ENCODE peak calls at places on chromosomes 11 and 22, in five cellular contexts. One of them, this sample, is unnamed.

GRCh38 chr11:115920841-115921480 is 416.7 kb upstream of the CADM1 start:
- DNase-seq in GM23338: no peak
- DNase-seq in gastrocnemius medialis: no peak
- DNase-seq in kidney: peak
- DNase-seq in body of pancreas: no peak
- DNase-seq in this sample: no peak

GRCh38 chr11:102244681-102245409 is 72.4 kb upstream of the BIRC3 start:
- DNase-seq in GM23338: no peak
- DNase-seq in gastrocnemius medialis: no peak
- DNase-seq in kidney: no peak
- DNase-seq in body of pancreas: no peak
- DNase-seq in this sample: peak

GRCh38 chr22:27844656-27845602 is 43.4 kb upstream of the MN1 start:
- DNase-seq in GM23338: no peak
- DNase-seq in gastrocnemius medialis: no peak
- DNase-seq in kidney: no peak
- DNase-seq in body of pancreas: no peak
- DNase-seq in this sample: no peak

GRCh38 chr22:21642584-21643448 is 714 bp downstream of the SDF2L1 start:
- DNase-seq in GM23338: peak
- DNase-seq in gastrocnemius medialis: no peak
- DNase-seq in kidney: peak
- DNase-seq in body of pancreas: peak
- DNase-seq in this sample: peak

GRCh38 chr22:22710719-22711531 is 66.5 kb downstream of the GGTLC2 start:
- DNase-seq in GM23338: peak
- DNase-seq in gastrocnemius medialis: peak
- DNase-seq in kidney: peak
- DNase-seq in body of pancreas: peak
- DNase-seq in this sample: peak

GRCh38 chr11:35515224-35515623 is 10.2 kb downstream of the PAMR1 start:
- DNase-seq in GM23338: no peak
- DNase-seq in gastrocnemius medialis: no peak
- DNase-seq in kidney: no peak
- DNase-seq in body of pancreas: no peak
- DNase-seq in this sample: peak

GRCh38 chr11:62611705-62612365 is 740 bp downstream of the EML3 start:
- DNase-seq in GM23338: peak
- DNase-seq in gastrocnemius medialis: no peak
- DNase-seq in kidney: peak
- DNase-seq in body of pancreas: peak
- DNase-seq in this sample: no peak

GRCh38 chr11:36594316-36594989 is at the start of gene IFTAP:
- DNase-seq in GM23338: peak
- DNase-seq in gastrocnemius medialis: peak
- DNase-seq in kidney: peak
- DNase-seq in body of pancreas: peak
- DNase-seq in this sample: peak

GRCh38 chr11:19241260-19242183 is 777 bp upstream of the E2F8 start:
- DNase-seq in GM23338: peak
- DNase-seq in gastrocnemius medialis: no peak
- DNase-seq in kidney: peak
- DNase-seq in body of pancreas: peak
- DNase-seq in this sample: no peak

GRCh38 chr11:45901646-45902045 is 5.4 kb downstream of the FREY1 start:
- DNase-seq in GM23338: no peak
- DNase-seq in gastrocnemius medialis: no peak
- DNase-seq in kidney: peak
- DNase-seq in body of pancreas: no peak
- DNase-seq in this sample: no peak

GRCh38 chr11:27317751-27318150 is 45.3 kb downstream of the CCDC34 start:
- DNase-seq in GM23338: no peak
- DNase-seq in gastrocnemius medialis: no peak
- DNase-seq in kidney: no peak
- DNase-seq in body of pancreas: no peak
- DNase-seq in this sample: peak

GRCh38 chr11:12674936-12675696 is 895 bp downstream of the TEAD1 start:
- DNase-seq in GM23338: peak
- DNase-seq in gastrocnemius medialis: no peak
- DNase-seq in kidney: peak
- DNase-seq in body of pancreas: peak
- DNase-seq in this sample: no peak

GRCh38 chr11:8222820-8223512 is 40.7 kb downstream of the LMO1 start:
- DNase-seq in GM23338: no peak
- DNase-seq in gastrocnemius medialis: no peak
- DNase-seq in kidney: peak
- DNase-seq in body of pancreas: no peak
- DNase-seq in this sample: no peak

GRCh38 chr22:37803195-37803635 is 4.5 kb upstream of the GCAT start:
- DNase-seq in GM23338: peak
- DNase-seq in gastrocnemius medialis: no peak
- DNase-seq in kidney: no peak
- DNase-seq in body of pancreas: no peak
- DNase-seq in this sample: no peak

GRCh38 chr11:119029340-119030028 is 1.2 kb downstream of the SLC37A4 start:
- DNase-seq in GM23338: no peak
- DNase-seq in gastrocnemius medialis: peak
- DNase-seq in kidney: peak
- DNase-seq in body of pancreas: peak
- DNase-seq in this sample: no peak

GRCh38 chr11:4496555-4497248 is 14.3 kb downstream of the OR52K1 start:
- DNase-seq in GM23338: no peak
- DNase-seq in gastrocnemius medialis: no peak
- DNase-seq in kidney: no peak
- DNase-seq in body of pancreas: no peak
- DNase-seq in this sample: no peak

GRCh38 chr11:93512073-93512475 is 31.1 kb downstream of the SMCO4 start:
- DNase-seq in GM23338: no peak
- DNase-seq in gastrocnemius medialis: no peak
- DNase-seq in kidney: no peak
- DNase-seq in body of pancreas: no peak
- DNase-seq in this sample: no peak

GRCh38 chr22:26753125-26753862 is 95.9 kb downstream of the MIAT start:
- DNase-seq in GM23338: peak
- DNase-seq in gastrocnemius medialis: no peak
- DNase-seq in kidney: no peak
- DNase-seq in body of pancreas: no peak
- DNase-seq in this sample: no peak

GRCh38 chr11:78022397-78023396 is at the start of gene KCTD14:
- DNase-seq in GM23338: peak
- DNase-seq in gastrocnemius medialis: no peak
- DNase-seq in kidney: peak
- DNase-seq in body of pancreas: peak
- DNase-seq in this sample: no peak

GRCh38 chr22:49207008-49207775 is 620.5 kb downstream of the BRD1 start:
- DNase-seq in GM23338: no peak
- DNase-seq in gastrocnemius medialis: no peak
- DNase-seq in kidney: peak
- DNase-seq in body of pancreas: peak
- DNase-seq in this sample: no peak

GRCh38 chr11:827861-828167 is at the start of gene CRACR2B:
- DNase-seq in GM23338: no peak
- DNase-seq in gastrocnemius medialis: no peak
- DNase-seq in kidney: no peak
- DNase-seq in body of pancreas: no peak
- DNase-seq in this sample: no peak

GRCh38 chr11:111372538-111372937 is 6.5 kb downstream of the POU2AF1 start:
- DNase-seq in GM23338: no peak
- DNase-seq in gastrocnemius medialis: no peak
- DNase-seq in kidney: no peak
- DNase-seq in body of pancreas: no peak
- DNase-seq in this sample: no peak

GRCh38 chr11:2778630-2779498 is 79.1 kb upstream of the KCNQ1OT1 start:
- DNase-seq in GM23338: no peak
- DNase-seq in gastrocnemius medialis: peak
- DNase-seq in kidney: peak
- DNase-seq in body of pancreas: peak
- DNase-seq in this sample: peak

GRCh38 chr11:131894615-131895544 is 524.5 kb downstream of the NTM start:
- DNase-seq in GM23338: no peak
- DNase-seq in gastrocnemius medialis: no peak
- DNase-seq in kidney: no peak
- DNase-seq in body of pancreas: no peak
- DNase-seq in this sample: no peak

GRCh38 chr11:69546735-69547370 is 65.4 kb downstream of the LINC01488 start:
- DNase-seq in GM23338: no peak
- DNase-seq in gastrocnemius medialis: no peak
- DNase-seq in kidney: no peak
- DNase-seq in body of pancreas: no peak
- DNase-seq in this sample: no peak

GRCh38 chr11:61053198-61053597 is 49.1 kb upstream of the CD5 start:
- DNase-seq in GM23338: no peak
- DNase-seq in gastrocnemius medialis: no peak
- DNase-seq in kidney: no peak
- DNase-seq in body of pancreas: no peak
- DNase-seq in this sample: no peak

GRCh38 chr11:72430743-72431570 is 3.4 kb downstream of the CLPB start:
- DNase-seq in GM23338: peak
- DNase-seq in gastrocnemius medialis: no peak
- DNase-seq in kidney: peak
- DNase-seq in body of pancreas: peak
- DNase-seq in this sample: peak

GRCh38 chr22:24994070-24994763 is 41.7 kb downstream of the KIAA1671 start:
- DNase-seq in GM23338: peak
- DNase-seq in gastrocnemius medialis: no peak
- DNase-seq in kidney: no peak
- DNase-seq in body of pancreas: no peak
- DNase-seq in this sample: no peak

GRCh38 chr22:45918455-45919370 is 58.2 kb downstream of the WNT7B start:
- DNase-seq in GM23338: no peak
- DNase-seq in gastrocnemius medialis: no peak
- DNase-seq in kidney: peak
- DNase-seq in body of pancreas: peak
- DNase-seq in this sample: no peak

GRCh38 chr11:33630936-33631748 is 69.5 kb downstream of the C11orf91 start:
- DNase-seq in GM23338: no peak
- DNase-seq in gastrocnemius medialis: no peak
- DNase-seq in kidney: no peak
- DNase-seq in body of pancreas: no peak
- DNase-seq in this sample: no peak
- H3K27ac ChIP-seq in GM23338: no peak
- H3K27ac ChIP-seq in gastrocnemius medialis: no peak
- H3K27ac ChIP-seq in kidney: no peak
- H3K27ac ChIP-seq in body of pancreas: no peak
- H3K27ac ChIP-seq in this sample: no peak

GRCh38 chr11:33344611-33345010 is 87.4 kb downstream of the HIPK3 start:
- DNase-seq in GM23338: peak
- DNase-seq in gastrocnemius medialis: no peak
- DNase-seq in kidney: no peak
- DNase-seq in body of pancreas: no peak
- DNase-seq in this sample: no peak
- TF ChIP-seq CTCF in GM23338: no peak
- TF ChIP-seq CTCF in gastrocnemius medialis: peak
- TF ChIP-seq CTCF in kidney: no peak
- TF ChIP-seq CTCF in body of pancreas: no peak
- TF ChIP-seq CTCF in this sample: no peak

DNA sequence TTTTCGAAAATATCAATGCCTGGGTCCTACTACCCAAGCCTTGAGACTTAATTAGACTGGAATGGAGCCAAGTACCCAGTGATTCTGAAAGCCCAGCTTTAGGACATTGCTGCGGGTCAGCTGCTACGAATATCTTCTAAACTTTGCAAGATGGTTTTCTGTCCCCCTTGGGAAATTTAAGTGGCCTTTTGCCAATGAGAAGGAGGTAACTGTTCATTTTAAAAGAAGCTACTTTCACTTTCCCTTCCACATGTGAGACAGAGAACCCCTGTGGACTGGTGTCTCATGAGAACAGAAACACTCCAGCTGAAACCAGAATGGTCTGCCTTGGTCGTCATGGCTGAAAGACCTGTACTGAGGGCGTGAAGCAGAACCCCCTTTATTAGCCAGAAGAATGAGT is 74.9 kb downstream of the SC5D start:
- DNase-seq in GM23338: no peak
- DNase-seq in gastrocnemius medialis: no peak
- DNase-seq in kidney: no peak
- DNase-seq in body of pancreas: no peak
- DNase-seq in this sample: peak
- H3K27ac ChIP-seq in GM23338: no peak
- H3K27ac ChIP-seq in gastrocnemius medialis: no peak
- H3K27ac ChIP-seq in kidney: no peak
- H3K27ac ChIP-seq in body of pancreas: no peak
- H3K27ac ChIP-seq in this sample: no peak

GRCh38 chr11:32385998-32386397 is 49.3 kb downstream of the WT1 start:
- DNase-seq in GM23338: peak
- DNase-seq in gastrocnemius medialis: no peak
- DNase-seq in kidney: no peak
- DNase-seq in body of pancreas: no peak
- DNase-seq in this sample: peak
- TF ChIP-seq CTCF in GM23338: peak
- TF ChIP-seq CTCF in gastrocnemius medialis: no peak
- TF ChIP-seq CTCF in kidney: no peak
- TF ChIP-seq CTCF in body of pancreas: no peak
- TF ChIP-seq CTCF in this sample: peak

GRCh38 chr11:65554057-65554818 is 3.9 kb downstream of the LTBP3 start:
- DNase-seq in GM23338: no peak
- DNase-seq in gastrocnemius medialis: no peak
- DNase-seq in kidney: no peak
- DNase-seq in body of pancreas: no peak
- DNase-seq in this sample: no peak
- H3K27ac ChIP-seq in GM23338: no peak
- H3K27ac ChIP-seq in gastrocnemius medialis: peak
- H3K27ac ChIP-seq in kidney: no peak
- H3K27ac ChIP-seq in body of pancreas: no peak
- H3K27ac ChIP-seq in this sample: no peak

This sample was measured in brain microvascular endothelial cell.